ENCODE peak calls at places on chromosomes 4 and X, in four cellular contexts. D is choroid plexus epithelial cell, J is NCI-H2081, V is KBM-7. P is an unnamed sample.

GRCh38 chr4:87529187-87529586 is at the start of gene SPARCL1:
- DNase-seq in D (no peak), J (no peak), V (no peak), P (no peak)

GRCh38 chrX:147763131-147763530 is 148.6 kb upstream of the FMR1 start:
- DNase-seq in D (no peak), J (no peak), V (no peak), P (no peak)

GRCh38 chrX:120302434-120302833 is 8.8 kb downstream of the TMEM255A start:
- DNase-seq in D (peak; percentile 41), J (no peak), V (peak; percentile 80), P (peak; percentile 43)

GRCh38 chr4:1207157-1207470 is 34.7 kb upstream of the SPON2 start:
- DNase-seq in D (no peak), J (no peak), V (no peak), P (no peak)

GRCh38 chr4:139744232-139744631 is 78.6 kb downstream of the MGST2 start:
- DNase-seq in D (no peak), J (no peak), V (no peak), P (no peak)

GRCh38 chrX:104136241-104137019 is 20.4 kb downstream of the SLC25A53 start:
- DNase-seq in D (peak; percentile 95), J (peak; percentile 90), V (peak; percentile 84), P (peak; percentile 88)

GRCh38 chr4:20326460-20326859 is 74.8 kb downstream of the SLIT2 start:
- DNase-seq in D (no peak), J (no peak), V (no peak), P (no peak)

GRCh38 chr4:78612398-78613005 is 60.9 kb downstream of the ANXA3 start:
- DNase-seq in D (peak; percentile 77), J (no peak), V (peak; percentile 59), P (peak; percentile 53)

GRCh38 chr4:81214518-81215218 is 354 bp downstream of the PRKG2 start:
- DNase-seq in D (peak; percentile 61), J (no peak), V (no peak), P (no peak)

GRCh38 chr4:77877771-77878170 is 15.1 kb downstream of the MRPL1 start:
- DNase-seq in D (no peak), J (no peak), V (no peak), P (no peak)

GRCh38 chr4:184802203-184803015 is 23.4 kb downstream of the ACSL1 start:
- DNase-seq in D (no peak), J (no peak), V (no peak), P (no peak)

GRCh38 chr4:11470709-11471441 is 42.2 kb upstream of the HS3ST1 start:
- DNase-seq in D (no peak), J (no peak), V (no peak), P (no peak)

GRCh38 chr4:791866-792630 is 33.9 kb downstream of the CPLX1 start:
- DNase-seq in D (no peak), J (no peak), V (no peak), P (peak; percentile 73)

GRCh38 chr4:89158884-89159503 is 47.7 kb downstream of the TIGD2 start:
- DNase-seq in D (peak; percentile 75), J (peak; percentile 32), V (peak; percentile 62), P (peak; percentile 68)

GRCh38 chr4:98260047-98260578 is 1.1 kb upstream of the RAP1GDS1 start:
- DNase-seq in D (peak; percentile 42), J (no peak), V (no peak), P (peak; percentile 63)

GRCh38 chrX:12269484-12269883 is 131.2 kb downstream of the FRMPD4 start:
- DNase-seq in D (no peak), J (no peak), V (no peak), P (no peak)

GRCh38 chr4:128648021-128648420 is 161.5 kb upstream of the JADE1 start:
- DNase-seq in D (no peak), J (no peak), V (no peak), P (no peak)

GRCh38 chrX:155632424-155633100 is 19.8 kb upstream of the TMLHE start:
- DNase-seq in D (peak; percentile 18), J (no peak), V (peak; percentile 38), P (no peak)

GRCh38 chrX:13750204-13750603 is 15.7 kb downstream of the OFD1 start:
- DNase-seq in D (peak; percentile 56), J (peak; percentile 66), V (peak; percentile 78), P (peak; percentile 86)

GRCh38 chr4:3364199-3364598 is 71.4 kb downstream of the RGS12 start:
- DNase-seq in D (no peak), J (no peak), V (no peak), P (no peak)

GRCh38 chrX:68808686-68809357 is 20.0 kb upstream of the EFNB1 start:
- DNase-seq in D (peak; percentile 31), J (no peak), V (peak; percentile 16), P (no peak)

GRCh38 chrX:141760761-141761160 is 62.2 kb upstream of the SPANXD start:
- DNase-seq in D (peak; percentile 2), J (no peak), V (no peak), P (no peak)

GRCh38 chr4:41029098-41029497 is 185.2 kb downstream of the APBB2 start:
- DNase-seq in D (peak; percentile 13), J (no peak), V (no peak), P (no peak)

GRCh38 chr4:52098618-52099017 is 47.5 kb downstream of the SPATA18 start:
- DNase-seq in D (no peak), J (no peak), V (no peak), P (peak; percentile 39)

GRCh38 chr4:80535551-80535950 is 200.0 kb downstream of the CFAP299 start:
- DNase-seq in D (no peak), J (no peak), V (no peak), P (no peak)

GRCh38 chr4:168304744-168305459 is 13.7 kb downstream of the DDX60 start:
- DNase-seq in D (peak; percentile 21), J (peak; percentile 37), V (no peak), P (no peak)

GRCh38 chrX:83759872-83760271 is 101.1 kb upstream of the CYLC1 start:
- DNase-seq in D (peak; percentile 6), J (peak; percentile 26), V (peak; percentile 31), P (peak; percentile 74)

GRCh38 chr4:150199056-150199455 is 120.8 kb downstream of the DCLK2 start:
- DNase-seq in D (no peak), J (no peak), V (no peak), P (no peak)

GRCh38 chr4:56158483-56158882 is 209.7 kb downstream of the CEP135 start:
- DNase-seq in D (no peak), J (peak; percentile 34), V (no peak), P (no peak)

GRCh38 chr4:89111833-89112563 is 665 bp downstream of the TIGD2 start:
- DNase-seq in D (peak; percentile 98), J (no peak), V (peak; percentile 61), P (peak; percentile 14)

GRCh38 chr4:61200195-61200990 is at the start of gene ADGRL3:
- DNase-seq in D (peak; percentile 64), J (peak; percentile 66), V (peak; percentile 30), P (no peak)

GRCh38 chr4:32560306-32560705 is 1840.1 kb downstream of the PCDH7 start:
- DNase-seq in D (peak; percentile 92), J (no peak), V (no peak), P (no peak)

GRCh38 chr4:113008726-113009125 is 40.7 kb upstream of the ANK2 start:
- DNase-seq in D (no peak), J (no peak), V (no peak), P (no peak)

GRCh38 chrX:37993857-37994619 is 12.3 kb upstream of the SYTL5 start:
- DNase-seq in D (no peak), J (peak; percentile 61), V (peak; percentile 46), P (peak; percentile 93)

GRCh38 chr4:78137538-78137937 is 80.4 kb downstream of the FRAS1 start:
- DNase-seq in D (no peak), J (no peak), V (no peak), P (no peak)

GRCh38 chr4:56613101-56613862 is 67.8 kb downstream of the HOPX start:
- DNase-seq in D (peak; percentile 67), J (no peak), V (no peak), P (no peak)

GRCh38 chr4:30770049-30770549 is 49.9 kb downstream of the PCDH7 start:
- DNase-seq in D (peak; percentile 72), J (no peak), V (no peak), P (no peak)

GRCh38 chrX:11555759-11556158 is 110.0 kb downstream of the ARHGAP6 start:
- DNase-seq in D (peak; percentile 26), J (no peak), V (no peak), P (no peak)